ENCODE peak calls at places on chromosomes 7 and 10, in eight cellular contexts. T is PC-9, A is NB4, G is neural progenitor cell, Z is GM23338, E is cardiac fibroblast, Y is esophagus squamous epithelium, U is psoas muscle. F is an unnamed sample.
A peak's percentile ranks its signal among the peaks of the same experiment; 100 is the strongest.

GRCh38 chr10:26682926-26683325 is 14.6 kb upstream of the PDSS1 start:
- DNase-seq in U (no peak), G (no peak), A (no peak), E (no peak), Z (no peak), Y (no peak), T (no peak), F (no peak)

GRCh38 chr7:85106719-85107118 is 80.1 kb downstream of the SEMA3D start:
- DNase-seq in Y (no peak), Z (no peak), U (no peak), G (no peak), A (no peak), E (no peak), T (no peak), F (no peak)

GRCh38 chr10:120475844-120476791 is 19.1 kb downstream of the PLPP4 start:
- DNase-seq in A (no peak), Y (no peak), Z (no peak), T (no peak), E (no peak), U (no peak), G (no peak), F (no peak)

GRCh38 chr10:43235070-43235900 is 31.6 kb downstream of the RASGEF1A start:
- DNase-seq in U (peak; percentile 7), Y (no peak), E (no peak), Z (no peak), T (peak; percentile 4), G (no peak), A (no peak), F (no peak)

GRCh38 chr10:133089461-133089800 is 1.7 kb downstream of the ADGRA1 start:
- DNase-seq in Y (no peak), A (no peak), G (no peak), E (no peak), Z (no peak), T (no peak), U (no peak), F (no peak)

GRCh38 chr7:19262794-19263193 is 117.6 kb upstream of the FERD3L start:
- DNase-seq in Y (no peak), E (no peak), G (no peak), T (no peak), U (no peak), A (no peak), Z (peak; percentile 2), F (no peak)

GRCh38 chr7:40966693-40967092 is 736.2 kb downstream of the INHBA start:
- DNase-seq in Y (no peak), T (no peak), A (no peak), U (no peak), E (no peak), G (no peak), Z (no peak), F (no peak)

GRCh38 chr10:17365402-17365801 is 89.0 kb downstream of the ST8SIA6 start:
- DNase-seq in E (no peak), Y (no peak), Z (no peak), U (no peak), T (no peak), G (no peak), A (no peak), F (no peak)

GRCh38 chr7:64183126-64183742 is 23.8 kb upstream of the ZNF735 start:
- DNase-seq in G (no peak), A (peak; percentile 27), U (peak; percentile 27), E (no peak), T (peak; percentile 7), Y (no peak), Z (peak; percentile 19), F (no peak)

GRCh38 chr10:97532935-97533671 is 34.4 kb downstream of the UBTD1 start:
- DNase-seq in E (peak; percentile 19), T (no peak), A (no peak), Y (no peak), G (peak; percentile 33), U (no peak), Z (peak; percentile 60), F (no peak)

GRCh38 chr10:99459217-99459616 is 28.8 kb upstream of the GOT1 start:
- DNase-seq in Z (no peak), T (no peak), Y (no peak), G (no peak), A (no peak), U (no peak), E (no peak), F (no peak)
- TF ChIP-seq CTCF in Z (no peak), T (no peak), Y (no peak), G (no peak), A (no peak), U (no peak), E (no peak), F (no peak)

GRCh38 chr10:79126351-79126750 is 57.6 kb downstream of the ZMIZ1 start:
- DNase-seq in G (no peak), Y (no peak), E (no peak), Z (no peak), U (no peak), T (no peak), A (no peak), F (no peak)

GRCh38 chr10:79128241-79128922 is 59.6 kb downstream of the ZMIZ1 start:
- DNase-seq in Z (no peak), G (no peak), Y (no peak), E (no peak), T (no peak), U (no peak), A (no peak), F (no peak)

GRCh38 chr10:79129361-79129997 is 60.7 kb downstream of the ZMIZ1 start:
- DNase-seq in G (peak; percentile 88), Y (no peak), Z (peak; percentile 91), U (no peak), T (no peak), E (peak; percentile 38), A (peak; percentile 81), F (no peak)

GRCh38 chr10:79128923-79129305 is 60.1 kb downstream of the ZMIZ1 start:
- DNase-seq in E (no peak), U (no peak), T (no peak), Z (no peak), Y (no peak), G (no peak), A (peak; percentile 50), F (no peak)

DNA sequence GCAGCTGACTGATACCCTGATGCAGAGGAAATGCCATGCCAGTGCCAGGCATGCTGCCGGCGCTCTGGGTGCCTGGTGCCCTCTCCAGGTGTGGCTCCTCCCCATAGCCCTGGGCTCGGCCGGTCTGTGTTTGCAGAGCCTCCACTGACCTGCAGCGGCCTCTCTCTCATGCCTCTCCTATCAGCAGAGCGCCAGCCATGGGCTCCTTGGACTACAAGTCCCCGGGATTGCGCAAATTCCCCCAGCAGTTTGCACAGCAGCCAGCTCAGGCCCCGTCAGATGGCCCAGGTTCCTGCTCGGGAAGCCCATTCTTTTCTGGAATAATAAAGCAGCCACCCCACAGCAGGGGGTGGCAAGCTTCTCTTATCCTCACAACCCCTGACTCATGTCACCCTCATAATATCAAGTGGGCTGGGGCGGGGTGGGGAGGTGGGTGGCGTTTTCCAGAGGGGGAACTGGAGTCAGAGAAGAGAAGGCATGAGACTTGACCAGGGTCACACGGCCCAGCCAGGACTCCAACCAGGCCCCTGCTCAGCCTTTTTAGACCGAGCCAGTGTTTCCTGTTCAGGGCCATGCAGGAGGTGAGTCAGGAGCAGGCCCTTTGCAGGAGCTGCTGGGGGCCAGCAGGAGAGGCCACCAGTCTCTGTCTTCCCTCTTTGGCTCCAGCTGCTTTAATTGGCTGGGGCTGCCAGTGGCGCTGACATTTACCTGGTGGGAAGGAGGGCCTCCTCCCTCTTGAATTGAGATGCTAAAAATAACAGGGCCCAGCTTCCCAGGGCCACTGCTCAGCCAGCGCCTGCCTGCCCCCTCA is 58.6 kb downstream of the ZMIZ1 start:
- DNase-seq in G (peak; percentile 54), Y (no peak), E (peak; percentile 89), Z (peak; percentile 57), U (peak; percentile 80), T (peak; percentile 91), A (peak; percentile 96), F (no peak)
- TF ChIP-seq CTCF in G (no peak), Y (no peak), E (no peak), Z (no peak), U (no peak), T (no peak), A (no peak), F (no peak)

DNA sequence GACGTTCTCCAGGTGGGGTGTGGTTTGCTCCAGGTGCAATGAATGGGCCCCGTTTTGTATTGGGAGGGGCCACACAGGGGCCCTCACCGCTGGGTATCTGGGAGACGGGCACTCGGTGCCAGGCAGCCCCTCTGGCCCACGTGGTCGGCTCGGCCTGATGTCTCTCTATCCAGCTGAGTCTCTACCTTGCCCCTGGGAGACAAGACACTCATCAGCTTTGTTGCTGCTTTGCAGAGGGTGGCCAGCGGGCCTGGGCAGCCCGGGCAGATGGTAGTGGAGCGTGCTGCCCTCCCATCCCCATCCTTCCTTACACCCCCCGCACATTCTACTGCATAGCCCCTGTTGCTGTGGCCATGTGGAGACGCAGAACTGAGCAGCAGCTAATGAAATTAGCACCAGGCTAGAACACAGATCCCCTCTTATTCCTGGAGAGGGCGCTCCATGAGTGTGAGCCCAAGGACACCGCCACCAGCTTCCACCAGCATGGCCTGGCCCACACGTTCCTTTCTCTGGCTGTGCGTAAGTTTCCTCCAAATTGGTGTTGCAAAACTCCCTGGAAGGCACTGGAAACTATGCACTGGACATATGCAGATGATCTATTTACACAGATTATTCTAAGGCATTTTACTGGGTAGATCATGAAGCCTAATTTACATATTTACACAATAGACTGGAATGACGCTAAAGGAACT is 455.8 kb upstream of the FOXK1 start:
- DNase-seq in Z (peak; percentile 81), Y (no peak), U (no peak), A (peak; percentile 36), T (no peak), E (no peak), G (peak; percentile 56), F (no peak)
- TF ChIP-seq CTCF in Z (peak; percentile 72), Y (no peak), U (no peak), A (peak; percentile 34), T (no peak), E (no peak), G (peak; percentile 53), F (no peak)

GRCh38 chr7:112547916-112548315 is 67.1 kb downstream of the LSMEM1 start:
- DNase-seq in Y (no peak), Z (no peak), T (no peak), A (no peak), E (peak; percentile 49), G (no peak), U (no peak), F (no peak)

GRCh38 chr7:112550468-112551060 is 69.8 kb downstream of the LSMEM1 start:
- DNase-seq in U (no peak), E (peak; percentile 86), A (peak; percentile 81), Z (peak; percentile 82), T (peak; percentile 15), Y (no peak), G (peak; percentile 42), F (peak; percentile 67)

GRCh38 chr7:112540839-112541577 is 60.2 kb downstream of the LSMEM1 start:
- DNase-seq in T (no peak), A (no peak), Y (no peak), G (no peak), U (no peak), E (no peak), Z (no peak), F (no peak)

DNA sequence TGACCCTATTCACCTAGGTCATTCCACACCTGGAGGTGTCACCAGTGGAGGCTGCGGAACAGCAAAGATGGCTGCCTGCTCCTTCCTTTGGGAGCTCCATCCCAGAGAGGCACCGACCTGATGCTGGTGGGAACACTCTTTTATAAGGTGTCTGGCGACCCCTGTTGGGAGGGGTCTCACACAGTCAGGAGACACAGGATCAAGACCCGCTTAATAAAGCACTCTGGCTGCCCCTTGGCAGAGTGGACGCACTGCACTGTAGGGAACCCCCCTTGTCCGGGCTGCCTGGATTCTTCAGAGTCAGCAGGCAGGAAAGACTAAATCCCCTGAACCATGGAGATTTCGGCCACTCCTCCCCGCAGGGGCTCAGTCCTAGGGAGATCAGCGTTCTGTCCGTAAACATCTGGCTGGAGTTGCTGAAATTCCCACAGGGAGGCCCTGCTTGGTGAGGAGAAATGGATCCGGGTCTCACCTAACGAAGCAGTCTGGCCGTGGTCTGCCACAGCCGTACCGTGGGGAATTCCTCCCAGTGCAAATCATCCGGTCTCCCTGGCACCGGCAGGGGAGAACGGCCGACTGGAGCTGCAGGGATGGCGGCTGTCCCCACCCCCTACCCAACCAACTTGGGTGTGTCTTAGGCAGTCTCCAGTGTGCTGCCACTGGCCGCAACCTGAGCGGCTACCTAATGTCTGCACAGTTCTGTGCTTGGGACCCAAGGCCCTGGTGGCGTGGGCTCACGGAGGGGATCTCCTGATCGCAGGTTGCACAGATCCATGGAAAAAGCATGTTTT is 66.1 kb downstream of the LSMEM1 start:
- DNase-seq in U (no peak), Y (no peak), Z (peak; percentile 76), T (no peak), A (peak; percentile 34), G (peak; percentile 60), E (peak; percentile 17), F (no peak)
- TF ChIP-seq CTCF in U (no peak), Y (no peak), Z (peak; percentile 48), T (no peak), A (peak; percentile 22), G (peak; percentile 34), E (no peak), F (no peak)

F was measured in GM20000.